ENCODE peak calls at places on chromosomes 2 and 18, in five cellular contexts. A, Z, K, S and G are unnamed samples.

GRCh38 chr2:64770781-64771334 is 117.1 kb upstream of the SERTAD2 start:
- DNase-seq in A (no peak), Z (no peak), K (no peak), S (peak), G (peak)

GRCh38 chr18:72995558-72995957 is 127.8 kb upstream of the NETO1 start:
- DNase-seq in A (no peak), Z (no peak), K (no peak), S (no peak), G (no peak)

GRCh38 chr2:21895200-21895599 is 771.4 kb downstream of the TDRD15 start:
- DNase-seq in A (no peak), Z (no peak), K (no peak), S (no peak), G (no peak)

GRCh38 chr2:62475172-62476011 is 30.6 kb downstream of the TMEM17 start:
- DNase-seq in A (peak), Z (no peak), K (no peak), S (peak), G (peak)

GRCh38 chr2:96817882-96818281 is 1.8 kb downstream of the CNNM3 start:
- DNase-seq in A (no peak), Z (no peak), K (no peak), S (no peak), G (no peak)

GRCh38 chr2:95054016-95054415 is 28.5 kb downstream of the MAL start:
- DNase-seq in A (no peak), Z (no peak), K (no peak), S (no peak), G (no peak)

GRCh38 chr18:22563098-22563707 is 145.5 kb upstream of the CTAGE1 start:
- DNase-seq in A (no peak), Z (no peak), K (no peak), S (peak), G (peak)

GRCh38 chr2:225429718-225430117 is 30.2 kb downstream of the NYAP2 start:
- DNase-seq in A (peak), Z (no peak), K (no peak), S (peak), G (peak)

GRCh38 chr2:176092270-176093144 is at the start of gene HOXD13:
- DNase-seq in A (no peak), Z (no peak), K (no peak), S (no peak), G (no peak)

GRCh38 chr2:10039658-10040410 is 3.5 kb upstream of the KLF11 start:
- DNase-seq in A (peak), Z (no peak), K (no peak), S (no peak), G (no peak)

GRCh38 chr18:10027031-10027430 is 113.2 kb downstream of the VAPA start:
- DNase-seq in A (no peak), Z (no peak), K (no peak), S (no peak), G (no peak)

GRCh38 chr2:219175928-219176817 is 552 bp downstream of the CNPPD1 start:
- DNase-seq in A (peak), Z (no peak), K (peak), S (peak), G (peak)